ENCODE peak calls at places on chromosome 6, in seven cellular contexts. One of them, this sample, is unnamed.

GRCh38 chr6:5671162-5671561 is 335.6 kb downstream of the NRN1 start:
- DNase-seq in stimulated activated CD8-positive, alpha-beta memory T cell treated with anti-CD3 and anti-CD28 coated beads, Interleukin-15, amount 100 ng/mL, for 24 hours: no peak
- DNase-seq in AG04449: no peak
- DNase-seq in neuronal stem cell: no peak
- DNase-seq in BE2C: no peak
- DNase-seq in fibroblast of lung: peak; percentile 56
- DNase-seq in NCI-H1417: peak; percentile 2
- DNase-seq in this sample: no peak

GRCh38 chr6:30013296-30013922 is 47.7 kb upstream of the POLR1H start:
- DNase-seq in stimulated activated CD8-positive, alpha-beta memory T cell treated with anti-CD3 and anti-CD28 coated beads, Interleukin-15, amount 100 ng/mL, for 24 hours: peak; percentile 21
- DNase-seq in BE2C: peak; percentile 22
- DNase-seq in neuronal stem cell: no peak
- DNase-seq in AG04449: no peak
- DNase-seq in NCI-H1417: peak; percentile 48
- DNase-seq in fibroblast of lung: no peak
- DNase-seq in this sample: no peak

GRCh38 chr6:82701341-82701740 is 337.7 kb downstream of the TPBG start:
- DNase-seq in neuronal stem cell: no peak
- DNase-seq in BE2C: no peak
- DNase-seq in stimulated activated CD8-positive, alpha-beta memory T cell treated with anti-CD3 and anti-CD28 coated beads, Interleukin-15, amount 100 ng/mL, for 24 hours: no peak
- DNase-seq in fibroblast of lung: no peak
- DNase-seq in NCI-H1417: no peak
- DNase-seq in AG04449: no peak
- DNase-seq in this sample: no peak

GRCh38 chr6:36160147-36160760 is 29.9 kb downstream of the MAPK13 start:
- DNase-seq in fibroblast of lung: peak; percentile 43
- DNase-seq in neuronal stem cell: no peak
- DNase-seq in BE2C: no peak
- DNase-seq in NCI-H1417: no peak
- DNase-seq in AG04449: no peak
- DNase-seq in stimulated activated CD8-positive, alpha-beta memory T cell treated with anti-CD3 and anti-CD28 coated beads, Interleukin-15, amount 100 ng/mL, for 24 hours: no peak
- DNase-seq in this sample: no peak

GRCh38 chr6:147285087-147285855 is 81.1 kb downstream of the STXBP5 start:
- DNase-seq in fibroblast of lung: peak; percentile 82
- DNase-seq in neuronal stem cell: no peak
- DNase-seq in BE2C: no peak
- DNase-seq in AG04449: no peak
- DNase-seq in NCI-H1417: peak; percentile 76
- DNase-seq in stimulated activated CD8-positive, alpha-beta memory T cell treated with anti-CD3 and anti-CD28 coated beads, Interleukin-15, amount 100 ng/mL, for 24 hours: no peak
- DNase-seq in this sample: peak; percentile 18

GRCh38 chr6:94300424-94301144 is 881.2 kb upstream of the EPHA7 start:
- DNase-seq in neuronal stem cell: no peak
- DNase-seq in AG04449: no peak
- DNase-seq in BE2C: no peak
- DNase-seq in fibroblast of lung: no peak
- DNase-seq in stimulated activated CD8-positive, alpha-beta memory T cell treated with anti-CD3 and anti-CD28 coated beads, Interleukin-15, amount 100 ng/mL, for 24 hours: no peak
- DNase-seq in NCI-H1417: no peak
- DNase-seq in this sample: no peak

GRCh38 chr6:118324081-118324480 is 224.0 kb upstream of the PLN start:
- DNase-seq in stimulated activated CD8-positive, alpha-beta memory T cell treated with anti-CD3 and anti-CD28 coated beads, Interleukin-15, amount 100 ng/mL, for 24 hours: no peak
- DNase-seq in AG04449: no peak
- DNase-seq in neuronal stem cell: no peak
- DNase-seq in BE2C: no peak
- DNase-seq in NCI-H1417: no peak
- DNase-seq in fibroblast of lung: no peak
- DNase-seq in this sample: no peak

GRCh38 chr6:36239710-36240256 is 30.1 kb upstream of the PNPLA1 start:
- DNase-seq in AG04449: no peak
- DNase-seq in neuronal stem cell: no peak
- DNase-seq in fibroblast of lung: no peak
- DNase-seq in stimulated activated CD8-positive, alpha-beta memory T cell treated with anti-CD3 and anti-CD28 coated beads, Interleukin-15, amount 100 ng/mL, for 24 hours: no peak
- DNase-seq in BE2C: no peak
- DNase-seq in NCI-H1417: no peak
- DNase-seq in this sample: no peak

GRCh38 chr6:26173836-26174144 is 86.6 kb downstream of the HFE start:
- DNase-seq in BE2C: no peak
- DNase-seq in AG04449: no peak
- DNase-seq in neuronal stem cell: no peak
- DNase-seq in fibroblast of lung: no peak
- DNase-seq in NCI-H1417: no peak
- DNase-seq in stimulated activated CD8-positive, alpha-beta memory T cell treated with anti-CD3 and anti-CD28 coated beads, Interleukin-15, amount 100 ng/mL, for 24 hours: no peak
- DNase-seq in this sample: no peak